ENCODE peak calls at places on chromosome 3, in four cellular contexts. N, T, M and R are unnamed samples.

GRCh38 chr3:152849996-152850578 is 15.2 kb downstream of the P2RY1 start:
- DNase-seq in N (no peak), T (no peak), M (peak), R (no peak)

GRCh38 chr3:94036909-94037507 is 8.6 kb upstream of the STX19 start:
- DNase-seq in N (peak), T (peak), M (peak), R (peak)

GRCh38 chr3:15387171-15387581 is 40.2 kb downstream of the METTL6 start:
- DNase-seq in N (no peak), T (peak), M (peak), R (no peak)

GRCh38 chr3:83873550-83873949 is 1085.2 kb upstream of the CADM2 start:
- DNase-seq in N (no peak), T (peak), M (no peak), R (no peak)

GRCh38 chr3:48962340-48962739 is 27.7 kb upstream of the P4HTM start:
- DNase-seq in N (no peak), T (no peak), M (no peak), R (no peak)

GRCh38 chr3:53696401-53697172 is 149.6 kb downstream of the CHDH start:
- DNase-seq in N (no peak), T (no peak), M (peak), R (no peak)

GRCh38 chr3:52670621-52671521 is 14.8 kb downstream of the PBRM1 start:
- DNase-seq in N (no peak), T (peak), M (peak), R (peak)

GRCh38 chr3:50243552-50243895 is 7.5 kb downstream of the GNAI2 start:
- DNase-seq in N (no peak), T (no peak), M (no peak), R (no peak)

GRCh38 chr3:30461311-30461710 is 145.1 kb upstream of the TGFBR2 start:
- DNase-seq in N (no peak), T (no peak), M (no peak), R (no peak)

GRCh38 chr3:22319446-22319845 is 568.4 kb upstream of the ZNF385D start:
- DNase-seq in N (no peak), T (peak), M (peak), R (no peak)

GRCh38 chr3:134473868-134474546 is 11.8 kb downstream of the ANAPC13 start:
- DNase-seq in N (peak), T (peak), M (peak), R (peak)

GRCh38 chr3:124395584-124396340 is 334.5 kb upstream of the UMPS start:
- DNase-seq in N (no peak), T (no peak), M (no peak), R (no peak)
- TF ChIP-seq EZH2phosphoT487 in N (no peak), T (no peak), M (no peak), R (no peak)

GRCh38 chr3:127324913-127325629 is 37.2 kb upstream of the PRR20G start:
- DNase-seq in N (no peak), T (no peak), M (no peak), R (no peak)
- TF ChIP-seq EZH2phosphoT487 in N (no peak), T (no peak), M (no peak), R (no peak)

GRCh38 chr3:108450444-108450843 is 60.0 kb downstream of the MYH15 start:
- DNase-seq in N (no peak), T (no peak), M (no peak), R (no peak)

GRCh38 chr3:108455212-108455705 is 55.1 kb downstream of the MYH15 start:
- DNase-seq in N (no peak), T (peak), M (peak), R (no peak)

GRCh38 chr3:108459225-108459624 is 51.2 kb downstream of the MYH15 start:
- DNase-seq in N (no peak), T (no peak), M (no peak), R (no peak)

GRCh38 chr3:108448593-108448992 is 61.8 kb downstream of the MYH15 start:
- DNase-seq in N (no peak), T (no peak), M (no peak), R (no peak)

DNA sequence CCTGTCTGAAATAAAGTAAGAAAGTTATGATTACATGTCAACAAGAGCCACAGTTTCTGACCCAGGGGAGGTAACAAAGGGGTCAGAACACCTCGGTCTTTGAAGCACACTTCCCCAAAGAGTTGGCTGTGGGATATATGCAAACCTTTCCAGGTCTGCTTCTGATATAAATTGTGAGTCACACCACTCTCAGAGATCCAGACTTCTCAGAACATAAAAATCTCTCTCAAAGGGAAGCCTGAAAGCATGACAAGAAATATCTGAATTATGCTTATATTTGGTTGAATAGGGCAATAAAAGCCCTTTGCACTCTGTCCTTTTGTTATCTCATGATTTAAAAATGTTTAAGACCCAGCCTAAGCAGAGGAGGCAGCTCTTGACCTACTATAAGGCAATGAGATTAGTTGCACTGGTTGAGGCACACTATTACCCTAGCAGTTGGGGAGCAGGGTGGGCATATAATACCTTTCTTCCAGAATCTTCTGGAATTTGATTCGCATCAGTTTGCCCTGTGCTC is 56.8 kb downstream of the MYH15 start:
- DNase-seq in N (no peak), T (peak), M (peak), R (no peak)
- TF ChIP-seq EZH2phosphoT487 in N (no peak), T (no peak), M (no peak), R (no peak)

GRCh38 chr3:183328823-183329222 is 75.8 kb downstream of the B3GNT5 start:
- DNase-seq in N (no peak), T (peak), M (peak), R (no peak)
- TF ChIP-seq EZH2phosphoT487 in N (no peak), T (no peak), M (no peak), R (no peak)

DNA sequence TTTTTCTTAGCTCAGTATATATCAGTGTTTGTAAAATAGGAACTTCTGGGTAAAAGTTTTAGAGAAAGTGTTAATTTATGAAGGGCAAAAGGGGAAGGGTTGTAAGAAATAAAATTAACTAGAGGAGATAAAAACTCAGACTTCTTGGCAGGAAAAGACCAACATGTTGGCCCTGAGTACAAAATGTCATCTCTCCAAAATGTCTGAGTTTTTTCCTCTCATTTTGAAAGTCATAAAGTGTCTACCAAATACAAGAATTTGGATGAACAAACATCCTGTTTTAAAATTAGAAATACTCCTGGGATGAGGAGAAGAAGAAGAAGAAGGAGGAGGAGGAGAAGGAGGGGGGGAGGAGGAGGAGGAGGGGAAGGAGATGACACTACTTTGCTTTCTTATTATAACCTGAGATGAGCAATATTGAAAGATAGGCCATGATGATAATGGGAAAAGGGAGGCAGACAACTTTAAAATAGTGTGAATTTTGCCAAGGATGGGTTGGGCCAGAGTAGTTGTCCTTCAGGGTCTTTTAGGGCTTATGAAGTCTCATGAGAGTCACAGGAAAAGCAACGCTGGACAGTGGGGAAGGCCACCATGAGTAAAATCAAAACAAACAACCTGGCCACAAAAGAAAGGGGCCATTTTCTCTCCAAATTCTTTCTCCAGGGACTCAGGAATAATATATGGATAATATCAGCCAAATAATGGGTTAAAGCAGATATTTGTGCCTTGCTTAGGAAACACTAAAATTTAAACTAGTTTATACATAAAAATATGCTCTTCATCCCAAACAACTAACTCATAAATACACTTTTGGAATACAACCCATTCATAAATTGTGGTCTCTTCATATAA is 632.8 kb downstream of the EPHA3 start:
- DNase-seq in N (no peak), T (no peak), M (no peak), R (no peak)
- TF ChIP-seq EZH2phosphoT487 in N (no peak), T (no peak), M (no peak), R (no peak)

GRCh38 chr3:181630873-181631272 is 80.9 kb upstream of the SOX2 start:
- DNase-seq in N (no peak), T (no peak), M (no peak), R (no peak)
- TF ChIP-seq EZH2phosphoT487 in N (no peak), T (no peak), M (no peak), R (no peak)

GRCh38 chr3:183825380-183826161 is at the start of gene MAP6D1:
- DNase-seq in N (peak), T (peak), M (peak), R (peak)
- TF ChIP-seq EZH2phosphoT487 in N (no peak), T (no peak), M (no peak), R (no peak)